ENCODE peak calls at places on chromosomes 11 and 22, in seven cellular contexts. One of them, this sample, is unnamed.
A peak's percentile ranks its signal among the peaks of the same experiment; 100 is the strongest.

GRCh38 chr22:44182591-44183588 is 2.2 kb downstream of the PARVG start:
- DNase-seq in progenitor cell of endocrine pancreas: no peak
- DNase-seq in adrenal gland: peak; percentile 53
- DNase-seq in RWPE1: no peak
- DNase-seq in HCT116: no peak
- DNase-seq in fibroblast of mammary gland: no peak
- DNase-seq in sigmoid colon: peak; percentile 78
- DNase-seq in this sample: peak; percentile 41

GRCh38 chr22:38754247-38755154 is 1.3 kb downstream of the SUN2 start:
- DNase-seq in fibroblast of mammary gland: peak; percentile 57
- DNase-seq in sigmoid colon: peak; percentile 93
- DNase-seq in adrenal gland: peak; percentile 65
- DNase-seq in RWPE1: peak; percentile 48
- DNase-seq in progenitor cell of endocrine pancreas: no peak
- DNase-seq in HCT116: no peak
- DNase-seq in this sample: no peak

GRCh38 chr11:61874460-61874809 is 16.9 kb downstream of the FADS3 start:
- DNase-seq in fibroblast of mammary gland: no peak
- DNase-seq in RWPE1: no peak
- DNase-seq in progenitor cell of endocrine pancreas: no peak
- DNase-seq in sigmoid colon: no peak
- DNase-seq in HCT116: no peak
- DNase-seq in adrenal gland: no peak
- DNase-seq in this sample: no peak

GRCh38 chr11:43997022-43997665 is 50.6 kb upstream of the ACCSL start:
- DNase-seq in progenitor cell of endocrine pancreas: no peak
- DNase-seq in adrenal gland: no peak
- DNase-seq in RWPE1: no peak
- DNase-seq in HCT116: no peak
- DNase-seq in fibroblast of mammary gland: no peak
- DNase-seq in sigmoid colon: peak; percentile 54
- DNase-seq in this sample: no peak

GRCh38 chr11:73245461-73245860 is 26.7 kb upstream of the P2RY6 start:
- DNase-seq in HCT116: no peak
- DNase-seq in adrenal gland: peak; percentile 25
- DNase-seq in progenitor cell of endocrine pancreas: no peak
- DNase-seq in RWPE1: no peak
- DNase-seq in sigmoid colon: peak; percentile 10
- DNase-seq in fibroblast of mammary gland: no peak
- DNase-seq in this sample: no peak

GRCh38 chr22:50529416-50530279 is at the start of gene TYMP:
- DNase-seq in HCT116: no peak
- DNase-seq in fibroblast of mammary gland: no peak
- DNase-seq in adrenal gland: peak; percentile 43
- DNase-seq in progenitor cell of endocrine pancreas: no peak
- DNase-seq in sigmoid colon: peak; percentile 86
- DNase-seq in RWPE1: no peak
- DNase-seq in this sample: peak; percentile 62

GRCh38 chr11:104547996-104548661 is 350.1 kb downstream of the CASP12 start:
- DNase-seq in sigmoid colon: no peak
- DNase-seq in fibroblast of mammary gland: peak; percentile 58
- DNase-seq in adrenal gland: no peak
- DNase-seq in RWPE1: no peak
- DNase-seq in progenitor cell of endocrine pancreas: no peak
- DNase-seq in HCT116: no peak
- DNase-seq in this sample: no peak

GRCh38 chr11:1554981-1555712 is 16.9 kb downstream of the DUSP8 start:
- DNase-seq in adrenal gland: no peak
- DNase-seq in fibroblast of mammary gland: no peak
- DNase-seq in RWPE1: no peak
- DNase-seq in HCT116: no peak
- DNase-seq in sigmoid colon: no peak
- DNase-seq in progenitor cell of endocrine pancreas: no peak
- DNase-seq in this sample: no peak

GRCh38 chr11:28521075-28521474 is 412.9 kb downstream of the METTL15 start:
- DNase-seq in adrenal gland: no peak
- DNase-seq in RWPE1: peak; percentile 51
- DNase-seq in fibroblast of mammary gland: peak; percentile 4
- DNase-seq in HCT116: no peak
- DNase-seq in progenitor cell of endocrine pancreas: no peak
- DNase-seq in sigmoid colon: no peak
- DNase-seq in this sample: no peak

GRCh38 chr22:46303347-46303965 is 6.8 kb downstream of the GTSE1 start:
- DNase-seq in RWPE1: no peak
- DNase-seq in HCT116: no peak
- DNase-seq in fibroblast of mammary gland: peak; percentile 43
- DNase-seq in sigmoid colon: no peak
- DNase-seq in adrenal gland: no peak
- DNase-seq in progenitor cell of endocrine pancreas: no peak
- DNase-seq in this sample: no peak

GRCh38 chr22:23218867-23219251 is 38.5 kb downstream of the BCR start:
- DNase-seq in RWPE1: no peak
- DNase-seq in adrenal gland: no peak
- DNase-seq in fibroblast of mammary gland: no peak
- DNase-seq in HCT116: no peak
- DNase-seq in sigmoid colon: no peak
- DNase-seq in progenitor cell of endocrine pancreas: peak; percentile 50
- DNase-seq in this sample: no peak

GRCh38 chr11:20511982-20512381 is 87.4 kb upstream of the SLC6A5 start:
- DNase-seq in adrenal gland: no peak
- DNase-seq in HCT116: no peak
- DNase-seq in progenitor cell of endocrine pancreas: no peak
- DNase-seq in RWPE1: no peak
- DNase-seq in sigmoid colon: no peak
- DNase-seq in fibroblast of mammary gland: no peak
- DNase-seq in this sample: no peak

GRCh38 chr22:39173787-39174497 is 21.5 kb upstream of the CBX7 start:
- DNase-seq in adrenal gland: no peak
- DNase-seq in fibroblast of mammary gland: no peak
- DNase-seq in HCT116: no peak
- DNase-seq in progenitor cell of endocrine pancreas: no peak
- DNase-seq in RWPE1: no peak
- DNase-seq in sigmoid colon: no peak
- DNase-seq in this sample: peak; percentile 72

GRCh38 chr11:80165763-80166162 is 724.9 kb upstream of the TENM4 start:
- DNase-seq in progenitor cell of endocrine pancreas: no peak
- DNase-seq in sigmoid colon: no peak
- DNase-seq in adrenal gland: no peak
- DNase-seq in HCT116: no peak
- DNase-seq in fibroblast of mammary gland: peak; percentile 7
- DNase-seq in RWPE1: peak; percentile 38
- DNase-seq in this sample: no peak

GRCh38 chr11:77474509-77475070 is 696 bp upstream of the PAK1 start:
- DNase-seq in adrenal gland: no peak
- DNase-seq in progenitor cell of endocrine pancreas: no peak
- DNase-seq in fibroblast of mammary gland: no peak
- DNase-seq in RWPE1: peak; percentile 4
- DNase-seq in sigmoid colon: no peak
- DNase-seq in HCT116: no peak
- DNase-seq in this sample: no peak

GRCh38 chr11:10294289-10294953 is 402 bp upstream of the SBF2 start:
- DNase-seq in HCT116: no peak
- DNase-seq in RWPE1: peak; percentile 44
- DNase-seq in progenitor cell of endocrine pancreas: no peak
- DNase-seq in adrenal gland: peak; percentile 36
- DNase-seq in sigmoid colon: peak; percentile 83
- DNase-seq in fibroblast of mammary gland: peak; percentile 75
- DNase-seq in this sample: no peak

GRCh38 chr11:57158582-57158981 is 23.2 kb upstream of the LRRC55 start:
- DNase-seq in sigmoid colon: no peak
- DNase-seq in HCT116: no peak
- DNase-seq in fibroblast of mammary gland: no peak
- DNase-seq in adrenal gland: no peak
- DNase-seq in RWPE1: no peak
- DNase-seq in progenitor cell of endocrine pancreas: no peak
- DNase-seq in this sample: no peak

GRCh38 chr11:298406-299065 is 790 bp downstream of the IFITM5 start:
- DNase-seq in sigmoid colon: peak; percentile 68
- DNase-seq in RWPE1: no peak
- DNase-seq in HCT116: no peak
- DNase-seq in adrenal gland: no peak
- DNase-seq in progenitor cell of endocrine pancreas: no peak
- DNase-seq in fibroblast of mammary gland: no peak
- DNase-seq in this sample: no peak

DNA sequence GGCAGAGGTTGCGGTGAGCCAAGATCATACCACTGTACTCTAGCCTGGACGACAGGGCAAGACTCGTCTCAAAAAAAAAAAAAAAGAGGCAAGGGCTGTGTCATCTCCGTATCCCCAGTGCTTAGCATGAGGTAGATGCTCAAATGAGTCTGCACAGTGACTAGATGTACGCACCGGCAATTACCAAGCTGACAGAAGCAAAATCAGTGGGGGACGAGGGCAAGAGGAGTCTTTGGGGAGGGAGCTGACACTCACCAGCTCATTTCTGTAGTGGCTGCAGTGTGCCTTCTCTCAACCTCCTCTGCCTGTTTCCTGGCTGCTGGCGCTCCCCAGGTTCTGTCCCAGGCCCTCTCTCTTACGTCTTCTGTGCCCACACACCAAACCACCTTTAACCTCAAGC is 69.9 kb downstream of the PACSIN2 start:
- DNase-seq in HCT116: no peak
- DNase-seq in fibroblast of mammary gland: no peak
- DNase-seq in progenitor cell of endocrine pancreas: no peak
- DNase-seq in RWPE1: no peak
- DNase-seq in sigmoid colon: no peak
- DNase-seq in adrenal gland: no peak
- DNase-seq in this sample: no peak
- TF ChIP-seq CTCF in HCT116: no peak
- TF ChIP-seq CTCF in fibroblast of mammary gland: no peak
- TF ChIP-seq CTCF in progenitor cell of endocrine pancreas: no peak
- TF ChIP-seq CTCF in RWPE1: no peak
- TF ChIP-seq CTCF in sigmoid colon: no peak
- TF ChIP-seq CTCF in adrenal gland: no peak
- TF ChIP-seq CTCF in this sample: no peak

GRCh38 chr11:35794850-35795249 is 132.3 kb downstream of the TRIM44 start:
- DNase-seq in RWPE1: peak; percentile 71
- DNase-seq in sigmoid colon: no peak
- DNase-seq in adrenal gland: no peak
- DNase-seq in fibroblast of mammary gland: peak; percentile 62
- DNase-seq in HCT116: no peak
- DNase-seq in progenitor cell of endocrine pancreas: no peak
- DNase-seq in this sample: no peak

GRCh38 chr11:35792846-35793192 is 130.2 kb downstream of the TRIM44 start:
- DNase-seq in HCT116: no peak
- DNase-seq in sigmoid colon: no peak
- DNase-seq in progenitor cell of endocrine pancreas: no peak
- DNase-seq in fibroblast of mammary gland: no peak
- DNase-seq in adrenal gland: no peak
- DNase-seq in RWPE1: no peak
- DNase-seq in this sample: no peak

GRCh38 chr11:35792148-35792845 is 129.7 kb downstream of the TRIM44 start:
- DNase-seq in adrenal gland: peak; percentile 40
- DNase-seq in HCT116: no peak
- DNase-seq in sigmoid colon: no peak
- DNase-seq in progenitor cell of endocrine pancreas: no peak
- DNase-seq in fibroblast of mammary gland: no peak
- DNase-seq in RWPE1: no peak
- DNase-seq in this sample: no peak

GRCh38 chr11:35787626-35788025 is 125.1 kb downstream of the TRIM44 start:
- DNase-seq in RWPE1: no peak
- DNase-seq in adrenal gland: no peak
- DNase-seq in HCT116: no peak
- DNase-seq in sigmoid colon: no peak
- DNase-seq in fibroblast of mammary gland: no peak
- DNase-seq in progenitor cell of endocrine pancreas: no peak
- DNase-seq in this sample: no peak

GRCh38 chr11:35791088-35791958 is 128.7 kb downstream of the TRIM44 start:
- DNase-seq in sigmoid colon: no peak
- DNase-seq in adrenal gland: no peak
- DNase-seq in fibroblast of mammary gland: no peak
- DNase-seq in progenitor cell of endocrine pancreas: no peak
- DNase-seq in RWPE1: no peak
- DNase-seq in HCT116: no peak
- DNase-seq in this sample: no peak
- TF ChIP-seq CTCF in sigmoid colon: no peak
- TF ChIP-seq CTCF in adrenal gland: no peak
- TF ChIP-seq CTCF in fibroblast of mammary gland: no peak
- TF ChIP-seq CTCF in progenitor cell of endocrine pancreas: no peak
- TF ChIP-seq CTCF in RWPE1: no peak
- TF ChIP-seq CTCF in HCT116: no peak
- TF ChIP-seq CTCF in this sample: no peak

DNA sequence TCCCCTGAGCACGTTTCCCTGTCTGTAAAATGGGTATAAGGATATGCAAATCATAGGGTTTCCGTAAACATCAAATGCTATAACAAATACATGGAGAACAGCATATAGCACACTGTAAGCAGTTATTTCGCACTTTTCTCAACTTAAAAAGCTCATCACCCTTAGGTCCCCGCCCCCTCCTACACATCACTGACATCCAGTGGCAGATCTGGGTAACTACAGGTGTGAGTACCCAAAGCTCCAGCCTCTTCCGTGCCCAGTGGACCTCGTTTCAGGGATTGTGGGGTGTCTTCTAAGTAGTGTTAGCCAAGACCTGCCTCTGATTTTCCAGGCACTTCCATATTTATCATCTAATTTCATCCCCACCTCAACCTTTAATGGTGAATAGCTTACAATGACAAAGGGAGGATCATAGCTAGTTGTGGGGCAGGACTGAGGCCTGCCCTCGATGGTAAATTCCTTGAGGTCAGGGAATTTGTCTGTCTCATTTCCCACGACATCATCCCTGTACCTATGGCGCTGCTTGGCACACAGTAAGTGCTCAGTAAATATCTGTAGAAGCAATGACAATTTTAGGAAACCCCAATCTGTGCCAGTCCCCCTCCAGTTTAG is 340.6 kb downstream of the TENM4 start:
- DNase-seq in sigmoid colon: no peak
- DNase-seq in RWPE1: peak; percentile 76
- DNase-seq in fibroblast of mammary gland: peak; percentile 62
- DNase-seq in HCT116: peak; percentile 12
- DNase-seq in progenitor cell of endocrine pancreas: no peak
- DNase-seq in adrenal gland: peak; percentile 40
- DNase-seq in this sample: no peak
- TF ChIP-seq CTCF in sigmoid colon: peak; percentile 74
- TF ChIP-seq CTCF in RWPE1: peak; percentile 63
- TF ChIP-seq CTCF in fibroblast of mammary gland: peak; percentile 85
- TF ChIP-seq CTCF in HCT116: peak; percentile 71
- TF ChIP-seq CTCF in progenitor cell of endocrine pancreas: peak; percentile 74
- TF ChIP-seq CTCF in adrenal gland: peak; percentile 58
- TF ChIP-seq CTCF in this sample: no peak

GRCh38 chr11:102596578-102596977 is 28.6 kb downstream of the MMP20 start:
- DNase-seq in progenitor cell of endocrine pancreas: no peak
- DNase-seq in sigmoid colon: no peak
- DNase-seq in adrenal gland: no peak
- DNase-seq in fibroblast of mammary gland: no peak
- DNase-seq in HCT116: no peak
- DNase-seq in RWPE1: no peak
- DNase-seq in this sample: no peak

GRCh38 chr11:102589047-102589459 is 36.1 kb downstream of the MMP20 start:
- DNase-seq in RWPE1: no peak
- DNase-seq in HCT116: no peak
- DNase-seq in sigmoid colon: no peak
- DNase-seq in adrenal gland: no peak
- DNase-seq in progenitor cell of endocrine pancreas: no peak
- DNase-seq in fibroblast of mammary gland: no peak
- DNase-seq in this sample: no peak

GRCh38 chr11:102590646-102591045 is 34.5 kb downstream of the MMP20 start:
- DNase-seq in adrenal gland: no peak
- DNase-seq in sigmoid colon: no peak
- DNase-seq in fibroblast of mammary gland: no peak
- DNase-seq in progenitor cell of endocrine pancreas: no peak
- DNase-seq in HCT116: no peak
- DNase-seq in RWPE1: no peak
- DNase-seq in this sample: no peak

GRCh38 chr11:102591160-102591718 is 33.9 kb downstream of the MMP20 start:
- DNase-seq in fibroblast of mammary gland: no peak
- DNase-seq in adrenal gland: no peak
- DNase-seq in sigmoid colon: no peak
- DNase-seq in HCT116: no peak
- DNase-seq in RWPE1: no peak
- DNase-seq in progenitor cell of endocrine pancreas: no peak
- DNase-seq in this sample: no peak

GRCh38 chr11:102592634-102593581 is 32.2 kb downstream of the MMP20 start:
- DNase-seq in sigmoid colon: no peak
- DNase-seq in progenitor cell of endocrine pancreas: no peak
- DNase-seq in fibroblast of mammary gland: peak; percentile 42
- DNase-seq in adrenal gland: no peak
- DNase-seq in HCT116: peak; percentile 64
- DNase-seq in RWPE1: peak; percentile 35
- DNase-seq in this sample: no peak
- TF ChIP-seq CTCF in sigmoid colon: no peak
- TF ChIP-seq CTCF in progenitor cell of endocrine pancreas: peak; percentile 49
- TF ChIP-seq CTCF in fibroblast of mammary gland: peak; percentile 67
- TF ChIP-seq CTCF in adrenal gland: peak; percentile 27
- TF ChIP-seq CTCF in HCT116: peak; percentile 79
- TF ChIP-seq CTCF in RWPE1: peak; percentile 33
- TF ChIP-seq CTCF in this sample: no peak